ENCODE peak calls at places on chromosomes 11 and 22, in ten cellular contexts. One of them, this sample, is unnamed.

GRCh38 chr22:19789406-19789805 is 28.8 kb downstream of the TBX1 start:
- DNase-seq in AG04449: no peak
- DNase-seq in germinal center: no peak
- DNase-seq in ureter: no peak
- DNase-seq in A172: no peak
- DNase-seq in astrocyte of the spinal cord: no peak
- DNase-seq in left ventricle myocardium inferior: no peak
- DNase-seq in CD8-positive, alpha-beta T cell: no peak
- DNase-seq in NCI-H460: no peak
- DNase-seq in fibroblast of gingiva: no peak
- DNase-seq in this sample: no peak

GRCh38 chr11:86873573-86874083 is 73.3 kb downstream of the PRSS23 start:
- DNase-seq in fibroblast of gingiva: no peak
- DNase-seq in CD8-positive, alpha-beta T cell: no peak
- DNase-seq in A172: no peak
- DNase-seq in NCI-H460: no peak
- DNase-seq in ureter: no peak
- DNase-seq in AG04449: no peak
- DNase-seq in germinal center: no peak
- DNase-seq in left ventricle myocardium inferior: no peak
- DNase-seq in astrocyte of the spinal cord: no peak
- DNase-seq in this sample: no peak

GRCh38 chr11:75437966-75438659 is 5.1 kb upstream of the KLHL35 start:
- DNase-seq in germinal center: no peak
- DNase-seq in left ventricle myocardium inferior: no peak
- DNase-seq in CD8-positive, alpha-beta T cell: no peak
- DNase-seq in fibroblast of gingiva: no peak
- DNase-seq in ureter: no peak
- DNase-seq in NCI-H460: no peak
- DNase-seq in A172: peak
- DNase-seq in astrocyte of the spinal cord: no peak
- DNase-seq in AG04449: no peak
- DNase-seq in this sample: no peak

GRCh38 chr11:103779054-103779453 is 257.4 kb upstream of the DDI1 start:
- DNase-seq in CD8-positive, alpha-beta T cell: no peak
- DNase-seq in NCI-H460: no peak
- DNase-seq in left ventricle myocardium inferior: no peak
- DNase-seq in astrocyte of the spinal cord: peak
- DNase-seq in germinal center: no peak
- DNase-seq in ureter: no peak
- DNase-seq in AG04449: no peak
- DNase-seq in A172: no peak
- DNase-seq in fibroblast of gingiva: no peak
- DNase-seq in this sample: no peak

GRCh38 chr11:114195981-114196731 is 100.0 kb upstream of the NNMT start:
- DNase-seq in astrocyte of the spinal cord: no peak
- DNase-seq in ureter: peak
- DNase-seq in fibroblast of gingiva: no peak
- DNase-seq in CD8-positive, alpha-beta T cell: no peak
- DNase-seq in NCI-H460: no peak
- DNase-seq in left ventricle myocardium inferior: no peak
- DNase-seq in germinal center: no peak
- DNase-seq in AG04449: no peak
- DNase-seq in A172: no peak
- DNase-seq in this sample: no peak

GRCh38 chr11:69700278-69701140 is 3.3 kb downstream of the FGF19 start:
- DNase-seq in A172: peak
- DNase-seq in germinal center: no peak
- DNase-seq in fibroblast of gingiva: no peak
- DNase-seq in astrocyte of the spinal cord: peak
- DNase-seq in CD8-positive, alpha-beta T cell: no peak
- DNase-seq in AG04449: no peak
- DNase-seq in left ventricle myocardium inferior: peak
- DNase-seq in ureter: no peak
- DNase-seq in NCI-H460: no peak
- DNase-seq in this sample: no peak

GRCh38 chr11:3939651-3940190 is 84.3 kb downstream of the STIM1 start:
- DNase-seq in fibroblast of gingiva: peak
- DNase-seq in A172: peak
- DNase-seq in NCI-H460: no peak
- DNase-seq in CD8-positive, alpha-beta T cell: no peak
- DNase-seq in astrocyte of the spinal cord: peak
- DNase-seq in AG04449: no peak
- DNase-seq in left ventricle myocardium inferior: no peak
- DNase-seq in germinal center: no peak
- DNase-seq in ureter: no peak
- DNase-seq in this sample: no peak

GRCh38 chr11:31768744-31769143 is 42.4 kb downstream of the PAX6 start:
- DNase-seq in A172: no peak
- DNase-seq in CD8-positive, alpha-beta T cell: no peak
- DNase-seq in fibroblast of gingiva: no peak
- DNase-seq in astrocyte of the spinal cord: no peak
- DNase-seq in ureter: no peak
- DNase-seq in left ventricle myocardium inferior: no peak
- DNase-seq in AG04449: no peak
- DNase-seq in germinal center: no peak
- DNase-seq in NCI-H460: no peak
- DNase-seq in this sample: no peak

GRCh38 chr22:28024422-28024888 is 105.4 kb upstream of the PITPNB start:
- DNase-seq in germinal center: no peak
- DNase-seq in AG04449: no peak
- DNase-seq in fibroblast of gingiva: no peak
- DNase-seq in CD8-positive, alpha-beta T cell: no peak
- DNase-seq in astrocyte of the spinal cord: no peak
- DNase-seq in A172: no peak
- DNase-seq in ureter: peak
- DNase-seq in left ventricle myocardium inferior: peak
- DNase-seq in NCI-H460: no peak
- DNase-seq in this sample: no peak

GRCh38 chr22:22576989-22577427 is 17.9 kb upstream of the PRAME start:
- DNase-seq in NCI-H460: no peak
- DNase-seq in CD8-positive, alpha-beta T cell: no peak
- DNase-seq in A172: no peak
- DNase-seq in ureter: no peak
- DNase-seq in astrocyte of the spinal cord: no peak
- DNase-seq in AG04449: no peak
- DNase-seq in germinal center: no peak
- DNase-seq in fibroblast of gingiva: no peak
- DNase-seq in left ventricle myocardium inferior: no peak
- DNase-seq in this sample: no peak

This sample was measured in NCI-H1694 treated with DMSO at 0.1 percent for 48 hours.